ENCODE peak calls at places on chromosomes 7 and 10, in seven cellular contexts. A is GM12891, D is GM12878, C is SK-N-SH, S is H1, I is HepG2, K is K562. R is an unnamed sample.

GRCh38 chr7:93575555-93576397 is 1.3 kb upstream of the CALCR start:
- DNase-seq in I (no peak), A (no peak), K (no peak), S (peak; percentile 59), C (peak; percentile 50), D (no peak), R (no peak)

GRCh38 chr10:48564466-48565150 is 40.3 kb downstream of the ARHGAP22 start:
- DNase-seq in C (no peak), I (no peak), S (no peak), A (no peak), D (no peak), K (no peak), R (no peak)

GRCh38 chr7:48634116-48634632 is 290.2 kb upstream of the CDC14C start:
- DNase-seq in K (no peak), D (no peak), I (no peak), S (no peak), A (no peak), C (no peak), R (no peak)

GRCh38 chr10:71735709-71736569 is 16.4 kb upstream of the C10orf105 start:
- DNase-seq in D (no peak), C (no peak), S (no peak), K (no peak), I (no peak), A (no peak), R (peak; percentile 54)

GRCh38 chr10:92124524-92125168 is 166.2 kb downstream of the CPEB3 start:
- DNase-seq in A (no peak), I (peak; percentile 73), C (no peak), K (no peak), S (no peak), D (no peak), R (no peak)

GRCh38 chr10:23198940-23199767 is 7.0 kb downstream of the PTF1A start:
- DNase-seq in I (peak; percentile 6), A (no peak), K (no peak), D (no peak), C (peak; percentile 44), S (peak; percentile 89), R (no peak)

GRCh38 chr10:60606343-60607080 is 171.8 kb upstream of the CDK1 start:
- DNase-seq in S (no peak), I (no peak), C (no peak), K (no peak), D (no peak), A (no peak), R (no peak)

GRCh38 chr7:12584940-12585339 is 14.4 kb downstream of the SCIN start:
- DNase-seq in I (no peak), K (peak; percentile 53), A (no peak), D (peak; percentile 46), S (no peak), C (no peak), R (no peak)

GRCh38 chr7:137965942-137966624 is 35.8 kb downstream of the CREB3L2 start:
- DNase-seq in C (no peak), K (no peak), A (no peak), S (no peak), D (no peak), I (no peak), R (no peak)

GRCh38 chr7:158907390-158907789 is 51.0 kb downstream of the DYNC2I1 start:
- DNase-seq in A (no peak), C (no peak), K (no peak), S (no peak), I (no peak), D (no peak), R (no peak)

GRCh38 chr10:6409982-6410694 is 169.9 kb downstream of the PRKCQ start:
- DNase-seq in D (no peak), K (no peak), C (peak; percentile 17), S (no peak), I (no peak), A (no peak), R (no peak)

GRCh38 chr7:116963234-116963633 is 9.9 kb downstream of the ST7 start:
- DNase-seq in K (no peak), D (no peak), S (no peak), A (no peak), C (no peak), I (no peak), R (no peak)

GRCh38 chr10:59363446-59363958 is 1.2 kb upstream of the FAM13C start:
- DNase-seq in S (no peak), K (no peak), C (no peak), A (no peak), D (no peak), I (no peak), R (no peak)

GRCh38 chr10:4151466-4151865 is 366.5 kb upstream of the KLF6 start:
- DNase-seq in C (no peak), I (no peak), A (no peak), D (no peak), S (peak; percentile 68), K (no peak), R (no peak)

GRCh38 chr7:22109761-22110160 is 164.1 kb upstream of the CDCA7L start:
- DNase-seq in C (peak; percentile 35), I (peak; percentile 65), D (no peak), S (peak; percentile 66), K (peak; percentile 71), A (no peak), R (no peak)

GRCh38 chr7:131726680-131727079 is 170.3 kb upstream of the PODXL start:
- DNase-seq in K (no peak), D (no peak), S (no peak), C (no peak), I (no peak), A (no peak), R (no peak)

GRCh38 chr7:4683884-4684565 is 1.9 kb downstream of the FOXK1 start:
- DNase-seq in I (peak; percentile 41), S (no peak), A (no peak), D (peak; percentile 52), K (peak; percentile 51), C (peak; percentile 73), R (no peak)

GRCh38 chr7:44222776-44223261 is 22.0 kb downstream of the YKT6 start:
- DNase-seq in I (no peak), K (no peak), C (no peak), D (no peak), A (no peak), S (no peak), R (no peak)

GRCh38 chr7:119706608-119707007 is 566.4 kb upstream of the KCND2 start:
- DNase-seq in C (no peak), K (no peak), I (no peak), S (no peak), A (no peak), D (no peak), R (no peak)

GRCh38 chr10:60291354-60291930 is 98.2 kb downstream of the ANK3 start:
- DNase-seq in I (no peak), D (no peak), C (no peak), K (no peak), A (no peak), S (no peak), R (no peak)

GRCh38 chr10:124680675-124681074 is 63.5 kb downstream of the FAM53B start:
- DNase-seq in K (no peak), C (no peak), I (no peak), S (no peak), D (no peak), A (no peak), R (no peak)
- TF ChIP-seq TAF1 in K (no peak), C (no peak), I (no peak), S (no peak), D (no peak), A (no peak), R (no peak)

GRCh38 chr10:7605565-7606295 is 61.0 kb downstream of the ITIH5 start:
- DNase-seq in K (no peak), I (no peak), A (no peak), S (no peak), C (no peak), D (no peak), R (no peak)
- TF ChIP-seq TAF1 in K (no peak), I (no peak), A (no peak), S (no peak), C (no peak), D (no peak), R (no peak)

GRCh38 chr7:25073451-25073850 is 51.6 kb downstream of the CYCS start:
- DNase-seq in A (no peak), D (no peak), C (no peak), S (no peak), I (peak; percentile 55), K (no peak), R (no peak)

GRCh38 chr7:25066253-25066652 is 58.8 kb downstream of the CYCS start:
- DNase-seq in C (no peak), D (no peak), K (no peak), S (no peak), I (no peak), A (no peak), R (no peak)

GRCh38 chr7:25069900-25070443 is 55.1 kb downstream of the CYCS start:
- DNase-seq in A (peak; percentile 39), I (peak; percentile 64), S (peak; percentile 53), C (peak; percentile 83), K (peak; percentile 78), D (no peak), R (peak; percentile 35)

DNA sequence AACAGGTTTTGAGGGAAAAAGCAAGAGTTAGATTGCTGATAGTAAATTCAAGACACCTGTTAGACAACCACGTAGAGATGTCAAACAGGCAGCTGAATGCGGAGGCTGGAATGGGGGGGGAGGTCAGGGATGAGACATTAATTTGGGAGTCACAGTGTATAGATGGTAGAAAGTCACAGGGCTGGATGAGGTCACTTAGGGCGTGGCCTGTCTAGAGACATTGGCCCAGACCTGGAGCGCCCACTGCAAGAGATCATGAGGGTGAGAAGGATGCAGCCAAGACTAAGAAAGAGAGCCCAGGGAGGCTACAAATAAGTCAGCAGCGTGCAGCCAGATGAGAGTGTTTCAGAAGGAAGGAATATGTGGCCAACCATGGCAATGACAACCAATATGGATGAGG is 56.2 kb downstream of the CYCS start:
- DNase-seq in D (no peak), S (no peak), K (peak; percentile 60), I (no peak), C (no peak), A (no peak), R (no peak)
- TF ChIP-seq TAF1 in D (no peak), S (no peak), K (no peak), I (no peak), C (no peak), A (no peak), R (no peak)

GRCh38 chr7:20140278-20141058 is 76.7 kb downstream of the MACC1 start:
- DNase-seq in C (peak; percentile 9), A (no peak), S (no peak), I (no peak), K (no peak), D (no peak), R (no peak)

GRCh38 chr7:20144801-20145200 is 72.4 kb downstream of the MACC1 start:
- DNase-seq in K (no peak), S (no peak), I (no peak), C (no peak), A (no peak), D (no peak), R (no peak)

GRCh38 chr7:20136647-20137046 is 80.5 kb downstream of the MACC1 start:
- DNase-seq in C (no peak), D (no peak), K (no peak), I (no peak), S (no peak), A (no peak), R (no peak)

GRCh38 chr7:20146461-20146860 is 70.7 kb downstream of the MACC1 start:
- DNase-seq in D (no peak), K (no peak), I (no peak), S (no peak), A (no peak), C (no peak), R (no peak)

DNA sequence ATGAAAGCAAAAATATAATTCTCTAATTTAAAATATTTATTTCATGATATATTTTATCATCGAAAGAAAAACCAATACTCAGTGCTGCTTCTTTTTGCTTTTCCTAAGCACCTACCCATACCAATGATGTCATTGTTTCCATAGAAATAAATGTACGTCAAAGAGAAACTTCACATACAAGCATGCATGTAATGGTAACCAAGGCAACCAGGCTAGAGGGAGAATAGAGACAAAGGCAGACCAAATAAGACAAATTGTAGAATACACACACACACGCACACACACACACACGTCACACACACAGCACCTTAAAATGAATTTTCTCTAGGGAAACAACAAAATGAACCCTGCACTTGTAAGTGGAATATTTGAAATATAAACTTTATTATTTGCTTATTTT is 75.5 kb downstream of the MACC1 start:
- DNase-seq in A (no peak), D (no peak), C (peak; percentile 27), K (no peak), S (no peak), I (no peak), R (no peak)
- TF ChIP-seq TAF1 in A (no peak), D (no peak), C (no peak), K (no peak), S (no peak), I (no peak), R (no peak)

R was measured in GM12892.